ENCODE peak calls at places on chromosomes 2 and 18, in five cellular contexts. T is body of pancreas; U is spleen; C is cardiac muscle cell; Q is CD4-positive, alpha-beta T cell. G is an unnamed sample. For H3K27me3, the result is how much of the 10 kb centered on the place peaks cover.

GRCh38 chr2:191246820-191247380 is 1.7 kb downstream of the MYO1B start:
- DNase-seq in T (no peak), U (no peak), C (no peak), Q (no peak), G (no peak)

GRCh38 chr2:7010376-7010775 is 93.2 kb downstream of the RNF144A start:
- DNase-seq in T (peak), U (no peak), C (no peak), Q (no peak), G (no peak)

GRCh38 chr18:2978626-2979025 is 34.3 kb downstream of the LPIN2 start:
- DNase-seq in T (no peak), U (no peak), C (no peak), Q (no peak), G (no peak)

GRCh38 chr2:84856785-84857184 is 24.1 kb downstream of the TRABD2A start:
- DNase-seq in T (no peak), U (no peak), C (no peak), Q (no peak), G (no peak)

GRCh38 chr2:149175956-149176355 is 137.5 kb downstream of the LYPD6B start:
- DNase-seq in T (no peak), U (no peak), C (no peak), Q (no peak), G (no peak)

GRCh38 chr2:103669579-103669978 is 907.7 kb downstream of the TMEM182 start:
- DNase-seq in T (no peak), U (no peak), C (no peak), Q (no peak), G (no peak)

GRCh38 chr2:75066121-75066520 is 107.7 kb downstream of the POLE4 start:
- DNase-seq in T (no peak), U (no peak), C (no peak), Q (no peak), G (no peak)

GRCh38 chr2:48584551-48584950 is 33.1 kb upstream of the GTF2A1L start:
- DNase-seq in T (no peak), U (no peak), C (no peak), Q (no peak), G (no peak)

GRCh38 chr2:74199275-74199701 is 873 bp downstream of the MTHFD2 start:
- DNase-seq in T (no peak), U (no peak), C (no peak), Q (no peak), G (no peak)

GRCh38 chr2:1553671-1554295 is 140.5 kb downstream of the TPO start:
- DNase-seq in T (peak), U (peak), C (no peak), Q (no peak), G (no peak)

GRCh38 chr2:42230891-42231290 is 61.7 kb downstream of the EML4 start:
- DNase-seq in T (no peak), U (no peak), C (no peak), Q (no peak), G (no peak)

GRCh38 chr18:9722691-9723090 is 14.6 kb downstream of the RAB31 start:
- DNase-seq in T (peak), U (no peak), C (no peak), Q (no peak), G (no peak)

GRCh38 chr2:10014418-10015190 is 28.7 kb upstream of the KLF11 start:
- DNase-seq in T (no peak), U (peak), C (no peak), Q (no peak), G (no peak)

GRCh38 chr2:222380456-222380855 is 43.9 kb upstream of the SGPP2 start:
- DNase-seq in T (no peak), U (no peak), C (no peak), Q (no peak), G (no peak)

GRCh38 chr2:182259629-182260150 is 167.1 kb downstream of the PDE1A start:
- DNase-seq in T (no peak), U (no peak), C (no peak), Q (no peak), G (no peak)

GRCh38 chr2:20525041-20526035 is 78.5 kb downstream of the RHOB start:
- DNase-seq in T (peak), U (no peak), C (no peak), Q (no peak), G (peak)
- TF ChIP-seq CTCF in T (no peak), U (no peak), C (no peak), Q (no peak), G (no peak)

GRCh38 chr2:99850076-99850710 is 292.2 kb downstream of the AFF3 start:
- DNase-seq in T (no peak), U (no peak), C (no peak), Q (no peak), G (no peak)
- H3K27me3 ChIP-seq in T (under half), U (under half), C (under half), Q (under half), G (under half)

GRCh38 chr18:63213936-63214671 is 105.5 kb downstream of the BCL2 start:
- DNase-seq in T (no peak), U (no peak), C (no peak), Q (no peak), G (no peak)

GRCh38 chr18:63216911-63217311 is 102.7 kb downstream of the BCL2 start:
- DNase-seq in T (no peak), U (no peak), C (no peak), Q (peak), G (no peak)

GRCh38 chr18:63213331-63213900 is 106.2 kb downstream of the BCL2 start:
- DNase-seq in T (no peak), U (no peak), C (peak), Q (no peak), G (no peak)

GRCh38 chr18:63218472-63218871 is 101.1 kb downstream of the BCL2 start:
- DNase-seq in T (no peak), U (no peak), C (no peak), Q (no peak), G (no peak)

DNA sequence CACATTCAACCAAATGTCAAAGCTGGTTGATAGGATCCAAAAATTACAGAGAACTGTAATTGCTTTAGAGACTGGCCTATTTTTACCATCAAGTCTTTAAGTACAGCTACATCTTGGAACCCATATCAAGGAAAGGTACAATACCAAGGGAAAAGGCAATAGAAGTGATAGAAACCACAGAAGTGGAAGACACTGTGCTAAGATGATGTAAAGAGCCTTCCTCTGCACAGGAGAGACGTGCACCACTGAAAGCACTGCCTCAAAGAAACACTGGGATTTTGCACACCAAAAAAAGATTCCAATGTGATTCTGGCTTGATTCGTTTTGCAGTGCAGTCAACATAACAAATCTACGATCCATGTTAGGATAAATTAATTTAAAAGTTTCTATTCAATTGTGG is 103.1 kb downstream of the BCL2 start:
- DNase-seq in T (no peak), U (no peak), C (no peak), Q (no peak), G (no peak)
- H3K27ac ChIP-seq in T (no peak), U (peak), C (no peak), Q (peak), G (no peak)

GRCh38 chr2:161217597-161218185 is 57.5 kb downstream of the TANK start:
- DNase-seq in T (no peak), U (no peak), C (no peak), Q (no peak), G (no peak)

GRCh38 chr2:161228511-161229240 is 68.4 kb downstream of the TANK start:
- DNase-seq in T (no peak), U (no peak), C (no peak), Q (no peak), G (no peak)

GRCh38 chr2:161219213-161219612 is 59.0 kb downstream of the TANK start:
- DNase-seq in T (no peak), U (no peak), C (no peak), Q (no peak), G (no peak)

DNA sequence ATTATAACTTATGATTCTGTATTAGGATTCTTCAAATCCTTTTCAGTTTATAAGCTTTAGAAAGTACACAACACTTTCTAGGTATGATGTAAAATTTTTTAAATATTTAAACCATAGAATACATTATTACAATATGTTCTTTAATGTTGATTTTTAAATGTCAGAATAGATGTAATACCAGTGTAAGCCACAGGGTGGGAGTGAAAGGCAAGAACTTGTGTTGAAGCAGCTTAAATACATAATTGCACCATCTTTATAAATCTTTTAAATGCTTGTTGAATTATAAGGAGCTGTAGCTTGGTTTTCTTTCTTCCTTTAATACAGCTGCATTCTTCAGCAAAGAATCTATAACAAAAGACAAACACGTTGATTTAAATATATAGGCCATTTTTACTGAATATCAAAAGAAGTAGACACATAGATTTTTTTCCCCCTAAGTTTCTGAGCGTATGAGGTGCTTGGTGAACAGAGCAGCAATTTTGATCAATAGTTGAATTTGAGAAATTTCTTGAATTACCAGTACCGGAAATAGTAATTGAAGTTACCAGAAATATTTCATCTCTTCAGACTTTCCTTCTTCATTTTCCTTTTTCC is 63.0 kb downstream of the TANK start:
- DNase-seq in T (no peak), U (no peak), C (peak), Q (no peak), G (no peak)
- TF ChIP-seq CTCF in T (peak), U (peak), C (peak), Q (peak), G (peak)

DNA sequence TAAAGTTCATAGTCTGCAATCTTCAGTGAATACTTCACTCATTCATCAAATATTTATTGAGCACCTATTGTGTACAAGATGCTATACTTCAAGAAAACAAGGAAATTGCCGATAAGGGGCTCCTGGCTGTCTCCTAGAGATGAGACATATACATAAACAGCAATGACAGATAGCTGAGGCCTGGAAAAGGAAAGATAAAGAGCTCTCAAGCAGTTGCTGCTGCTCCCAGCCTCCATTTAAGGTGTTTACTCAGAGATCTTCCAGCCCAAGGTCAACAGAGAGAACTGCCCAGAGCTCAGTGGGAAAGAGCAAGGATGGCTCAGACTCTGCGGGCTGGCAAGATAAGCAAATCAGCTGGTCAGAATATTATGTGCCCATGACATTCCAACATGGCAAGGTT is 3.3 kb upstream of the SLC14A2 start:
- DNase-seq in T (no peak), U (no peak), C (no peak), Q (no peak), G (no peak)
- H3K27me3 ChIP-seq in T (under half), U (under half), C (under half), Q (under half), G (under half)

GRCh38 chr18:13265901-13266207 is 47.3 kb downstream of the LDLRAD4 start:
- DNase-seq in T (no peak), U (no peak), C (no peak), Q (no peak), G (no peak)
- H3K27ac ChIP-seq in T (no peak), U (peak), C (no peak), Q (no peak), G (peak)

GRCh38 chr2:23633966-23634365 is 249.0 kb downstream of the KLHL29 start:
- DNase-seq in T (no peak), U (peak), C (no peak), Q (no peak), G (no peak)

GRCh38 chr2:23637011-23637778 is 252.2 kb downstream of the KLHL29 start:
- DNase-seq in T (peak), U (no peak), C (no peak), Q (no peak), G (no peak)

GRCh38 chr2:23635666-23636340 is 250.8 kb downstream of the KLHL29 start:
- DNase-seq in T (no peak), U (peak), C (no peak), Q (no peak), G (no peak)

GRCh38 chr2:23639406-23639982 is 254.5 kb downstream of the KLHL29 start:
- DNase-seq in T (no peak), U (no peak), C (no peak), Q (no peak), G (no peak)

DNA sequence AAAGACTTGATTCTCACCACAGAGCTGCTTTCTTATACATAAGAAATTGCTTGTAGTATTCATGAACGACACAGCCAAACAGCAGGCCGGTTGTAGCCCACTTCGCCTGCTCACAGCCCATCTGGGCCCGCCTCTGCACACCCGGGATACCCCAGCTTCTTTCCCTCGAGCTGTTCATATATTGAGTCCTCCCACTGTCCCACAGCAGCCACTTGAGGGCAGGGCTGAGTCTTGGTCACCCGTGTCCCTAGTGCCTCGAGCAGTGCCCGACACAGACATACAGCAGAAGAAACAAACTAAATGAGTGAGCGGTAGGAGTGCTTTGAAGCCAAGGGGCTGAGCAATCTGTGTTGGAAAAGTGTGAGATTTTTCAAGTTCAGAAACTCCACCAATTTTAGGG is 251.4 kb downstream of the KLHL29 start:
- DNase-seq in T (no peak), U (peak), C (no peak), Q (no peak), G (no peak)
- TF ChIP-seq CTCF in T (no peak), U (no peak), C (peak), Q (no peak), G (no peak)

DNA sequence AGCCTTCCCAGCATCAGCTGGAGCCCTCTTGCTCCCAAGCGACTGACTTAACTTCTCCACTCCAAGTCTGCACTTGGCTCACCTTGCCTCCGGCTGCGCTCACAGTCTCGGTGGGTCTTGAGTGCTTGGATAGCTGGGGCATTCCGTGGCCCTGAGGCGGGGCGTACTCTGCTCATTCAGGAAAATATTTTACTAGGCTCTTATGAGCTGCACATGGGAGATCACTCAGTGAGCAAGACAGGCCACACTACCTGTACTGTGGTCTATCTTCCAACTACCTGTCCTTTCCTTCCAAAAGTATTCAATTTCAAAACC is 292.7 kb upstream of the SIX2 start:
- DNase-seq in T (no peak), U (no peak), C (no peak), Q (no peak), G (no peak)
- H3K27me3 ChIP-seq in T (under half), U (under half), C (under half), Q (under half), G (under half)